ENCODE peak calls at places on chromosomes 6 and 20, in nine cellular contexts. G, B, T, S, U, I, F, N and J are unnamed samples.

GRCh38 chr6:149043476-149044130 is 273.9 kb upstream of the TAB2 start:
- DNase-seq in I (no peak), T (no peak), N (no peak), B (no peak), U (no peak), S (no peak), G (peak), F (no peak), J (no peak)

GRCh38 chr20:57316795-57317201 is 12.8 kb upstream of the SPO11 start:
- DNase-seq in G (no peak), B (no peak), S (no peak), F (no peak), U (no peak), I (no peak), N (no peak), T (no peak), J (no peak)

GRCh38 chr6:83574783-83575182 is 62.4 kb downstream of the PRSS35 start:
- DNase-seq in F (no peak), S (no peak), N (no peak), I (no peak), G (no peak), U (no peak), T (no peak), B (no peak), J (no peak)

GRCh38 chr20:46182271-46182670 is 64.2 kb downstream of the CD40 start:
- DNase-seq in B (no peak), T (no peak), N (no peak), G (no peak), U (no peak), S (no peak), I (no peak), F (no peak), J (no peak)

GRCh38 chr20:25195014-25195961 is at the start of gene ENTPD6:
- DNase-seq in B (peak), T (peak), S (peak), I (peak), N (peak), U (peak), F (no peak), G (peak), J (peak)

GRCh38 chr6:19697744-19698290 is 139.4 kb upstream of the ID4 start:
- DNase-seq in G (no peak), I (peak), N (no peak), U (no peak), F (peak), B (no peak), S (no peak), T (no peak), J (peak)

GRCh38 chr20:11738852-11739251 is 178.8 kb upstream of the BTBD3 start:
- DNase-seq in F (no peak), U (no peak), B (no peak), I (no peak), S (no peak), T (no peak), G (no peak), N (no peak), J (no peak)

GRCh38 chr20:19782669-19783068 is 24.6 kb downstream of the RIN2 start:
- DNase-seq in S (no peak), G (no peak), B (no peak), T (no peak), F (no peak), N (no peak), U (no peak), I (no peak), J (no peak)

GRCh38 chr20:17967595-17968365 is 814 bp downstream of the SNX5 start:
- DNase-seq in F (no peak), I (no peak), B (no peak), S (no peak), N (no peak), T (no peak), G (no peak), U (no peak), J (no peak)